ENCODE peak calls at places on chromosomes 2 and 18, in six cellular contexts. One of them, this sample, is unnamed.

GRCh38 chr2:21633531-21634310 is 510.0 kb downstream of the TDRD15 start:
- DNase-seq in AG04449: no peak
- DNase-seq in stromal cell of bone marrow: no peak
- DNase-seq in kidney tubule cell: no peak
- DNase-seq in coronary artery: no peak
- DNase-seq in EL: no peak
- DNase-seq in this sample: no peak

GRCh38 chr18:56068030-56068671 is 480.2 kb upstream of the TCF4 start:
- DNase-seq in AG04449: peak
- DNase-seq in stromal cell of bone marrow: peak
- DNase-seq in kidney tubule cell: peak
- DNase-seq in coronary artery: no peak
- DNase-seq in EL: peak
- DNase-seq in this sample: no peak

GRCh38 chr2:156473445-156473844 is 37.3 kb downstream of the GPD2 start:
- DNase-seq in AG04449: no peak
- DNase-seq in stromal cell of bone marrow: no peak
- DNase-seq in kidney tubule cell: no peak
- DNase-seq in coronary artery: no peak
- DNase-seq in EL: no peak
- DNase-seq in this sample: no peak

GRCh38 chr18:61575419-61575818 is 242.2 kb downstream of the CDH20 start:
- DNase-seq in AG04449: no peak
- DNase-seq in stromal cell of bone marrow: no peak
- DNase-seq in kidney tubule cell: peak
- DNase-seq in coronary artery: no peak
- DNase-seq in EL: peak
- DNase-seq in this sample: no peak

GRCh38 chr2:216590780-216591179 is 42.4 kb upstream of the IGFBP2 start:
- DNase-seq in AG04449: no peak
- DNase-seq in stromal cell of bone marrow: no peak
- DNase-seq in kidney tubule cell: no peak
- DNase-seq in coronary artery: no peak
- DNase-seq in EL: no peak
- DNase-seq in this sample: no peak

GRCh38 chr18:4207383-4207782 is 247.7 kb downstream of the DLGAP1 start:
- DNase-seq in AG04449: no peak
- DNase-seq in stromal cell of bone marrow: no peak
- DNase-seq in kidney tubule cell: no peak
- DNase-seq in coronary artery: no peak
- DNase-seq in EL: no peak
- DNase-seq in this sample: no peak

GRCh38 chr2:100235098-100235497 is 87.2 kb downstream of the LONRF2 start:
- DNase-seq in AG04449: no peak
- DNase-seq in stromal cell of bone marrow: no peak
- DNase-seq in kidney tubule cell: no peak
- DNase-seq in coronary artery: peak
- DNase-seq in EL: no peak
- DNase-seq in this sample: peak

GRCh38 chr2:28695245-28695647 is 56.4 kb upstream of the PPP1CB start:
- DNase-seq in AG04449: no peak
- DNase-seq in stromal cell of bone marrow: no peak
- DNase-seq in kidney tubule cell: no peak
- DNase-seq in coronary artery: no peak
- DNase-seq in EL: no peak
- DNase-seq in this sample: no peak

GRCh38 chr2:28626891-28627421 is 124.7 kb upstream of the PPP1CB start:
- DNase-seq in AG04449: no peak
- DNase-seq in stromal cell of bone marrow: no peak
- DNase-seq in kidney tubule cell: no peak
- DNase-seq in coronary artery: peak
- DNase-seq in EL: no peak
- DNase-seq in this sample: no peak

GRCh38 chr2:6966541-6966940 is 49.3 kb downstream of the RNF144A start:
- DNase-seq in AG04449: no peak
- DNase-seq in stromal cell of bone marrow: no peak
- DNase-seq in kidney tubule cell: no peak
- DNase-seq in coronary artery: peak
- DNase-seq in EL: no peak
- DNase-seq in this sample: no peak

GRCh38 chr2:24970483-24971299 is 1.1 kb downstream of the DNAJC27 start:
- DNase-seq in AG04449: no peak
- DNase-seq in stromal cell of bone marrow: peak
- DNase-seq in kidney tubule cell: peak
- DNase-seq in coronary artery: no peak
- DNase-seq in EL: peak
- DNase-seq in this sample: no peak

GRCh38 chr2:23488584-23488983 is 103.6 kb downstream of the KLHL29 start:
- DNase-seq in AG04449: no peak
- DNase-seq in stromal cell of bone marrow: no peak
- DNase-seq in kidney tubule cell: no peak
- DNase-seq in coronary artery: no peak
- DNase-seq in EL: no peak
- DNase-seq in this sample: no peak

GRCh38 chr2:8525582-8526402 is 156.1 kb upstream of the ID2 start:
- DNase-seq in AG04449: no peak
- DNase-seq in stromal cell of bone marrow: no peak
- DNase-seq in kidney tubule cell: peak
- DNase-seq in coronary artery: no peak
- DNase-seq in EL: peak
- DNase-seq in this sample: peak

GRCh38 chr18:7590800-7591560 is 23.9 kb downstream of the PTPRM start:
- DNase-seq in AG04449: no peak
- DNase-seq in stromal cell of bone marrow: no peak
- DNase-seq in kidney tubule cell: peak
- DNase-seq in coronary artery: no peak
- DNase-seq in EL: no peak
- DNase-seq in this sample: no peak

GRCh38 chr18:10487161-10487560 is 32.7 kb downstream of the APCDD1 start:
- DNase-seq in AG04449: no peak
- DNase-seq in stromal cell of bone marrow: no peak
- DNase-seq in kidney tubule cell: no peak
- DNase-seq in coronary artery: no peak
- DNase-seq in EL: no peak
- DNase-seq in this sample: no peak

GRCh38 chr2:238985931-238986446 is 138.1 kb downstream of the TWIST2 start:
- DNase-seq in AG04449: no peak
- DNase-seq in stromal cell of bone marrow: no peak
- DNase-seq in kidney tubule cell: no peak
- DNase-seq in coronary artery: peak
- DNase-seq in EL: no peak
- DNase-seq in this sample: no peak

GRCh38 chr2:221346411-221346810 is 225.7 kb downstream of the EPHA4 start:
- DNase-seq in AG04449: no peak
- DNase-seq in stromal cell of bone marrow: no peak
- DNase-seq in kidney tubule cell: no peak
- DNase-seq in coronary artery: no peak
- DNase-seq in EL: no peak
- DNase-seq in this sample: no peak

GRCh38 chr2:203636896-203637818 is 69.3 kb upstream of the CD28 start:
- DNase-seq in AG04449: no peak
- DNase-seq in stromal cell of bone marrow: peak
- DNase-seq in kidney tubule cell: no peak
- DNase-seq in coronary artery: no peak
- DNase-seq in EL: no peak
- DNase-seq in this sample: no peak

GRCh38 chr2:190864375-190864774 is 16.2 kb upstream of the GLS start:
- DNase-seq in AG04449: no peak
- DNase-seq in stromal cell of bone marrow: no peak
- DNase-seq in kidney tubule cell: no peak
- DNase-seq in coronary artery: no peak
- DNase-seq in EL: peak
- DNase-seq in this sample: no peak

GRCh38 chr2:191299009-191299408 is 53.8 kb downstream of the MYO1B start:
- DNase-seq in AG04449: no peak
- DNase-seq in stromal cell of bone marrow: no peak
- DNase-seq in kidney tubule cell: no peak
- DNase-seq in coronary artery: no peak
- DNase-seq in EL: peak
- DNase-seq in this sample: no peak

GRCh38 chr2:240463866-240464481 is 28.5 kb downstream of the GPC1 start:
- DNase-seq in AG04449: no peak
- DNase-seq in stromal cell of bone marrow: no peak
- DNase-seq in kidney tubule cell: no peak
- DNase-seq in coronary artery: peak
- DNase-seq in EL: no peak
- DNase-seq in this sample: no peak

GRCh38 chr2:104891145-104891544 is 37.2 kb downstream of the POU3F3 start:
- DNase-seq in AG04449: no peak
- DNase-seq in stromal cell of bone marrow: no peak
- DNase-seq in kidney tubule cell: no peak
- DNase-seq in coronary artery: no peak
- DNase-seq in EL: no peak
- DNase-seq in this sample: no peak